ENCODE peak calls at places on chromosomes 13 and 19, in four cellular contexts. I is HL-60, G is GM12878, K is K562. J is an unnamed sample.

GRCh38 chr19:50772408-50773311 is 2.4 kb downstream of the GPR32 start:
- DNase-seq in I (no peak), G (no peak), K (peak), J (no peak)

GRCh38 chr19:43778651-43779050 is 2.1 kb downstream of the KCNN4 start:
- DNase-seq in I (no peak), G (no peak), K (no peak), J (no peak)

GRCh38 chr19:33297401-33298145 is 4.8 kb downstream of the CEBPA start:
- DNase-seq in I (peak), G (no peak), K (no peak), J (no peak)

GRCh38 chr13:70502944-70503343 is 394.7 kb upstream of the KLHL1 start:
- DNase-seq in I (no peak), G (no peak), K (no peak), J (no peak)

GRCh38 chr13:30851697-30852096 is 54.4 kb upstream of the MEDAG start:
- DNase-seq in I (no peak), G (peak), K (no peak), J (peak)

GRCh38 chr13:33797622-33798021 is 20.3 kb upstream of the RFC3 start:
- DNase-seq in I (no peak), G (no peak), K (no peak), J (no peak)

GRCh38 chr13:91567485-91568207 is 169.2 kb downstream of the GPC5 start:
- DNase-seq in I (no peak), G (no peak), K (no peak), J (no peak)

GRCh38 chr13:51435002-51435578 is 17.7 kb downstream of the INTS6 start:
- DNase-seq in I (no peak), G (no peak), K (no peak), J (no peak)

GRCh38 chr13:51277943-51278342 is 55.7 kb downstream of the FAM124A start:
- DNase-seq in I (no peak), G (no peak), K (no peak), J (no peak)

GRCh38 chr13:24281188-24282008 is 28.0 kb upstream of the C1QTNF9 start:
- DNase-seq in I (no peak), G (no peak), K (no peak), J (no peak)

GRCh38 chr19:53898680-53899341 is 10.3 kb upstream of the CACNG7 start:
- DNase-seq in I (no peak), G (no peak), K (peak), J (no peak)

GRCh38 chr19:12778020-12778904 is 2.9 kb upstream of the HOOK2 start:
- DNase-seq in I (peak), G (no peak), K (no peak), J (no peak)

GRCh38 chr13:84607614-84608013 is 725.3 kb upstream of the SLITRK1 start:
- DNase-seq in I (no peak), G (no peak), K (no peak), J (no peak)

GRCh38 chr13:90839061-90839460 is 508.4 kb upstream of the MIR17HG start:
- DNase-seq in I (no peak), G (no peak), K (no peak), J (no peak)

GRCh38 chr19:37966211-37967072 is 59.4 kb downstream of the SIPA1L3 start:
- DNase-seq in I (no peak), G (no peak), K (no peak), J (no peak)

GRCh38 chr19:6947745-6948144 is 60.4 kb downstream of the ADGRE1 start:
- DNase-seq in I (no peak), G (peak), K (no peak), J (peak)

GRCh38 chr13:113109151-113110047 is 3.8 kb downstream of the F7 start:
- DNase-seq in I (no peak), G (no peak), K (no peak), J (no peak)

GRCh38 chr13:19153782-19154450 is 27.7 kb downstream of the TUBA3C start:
- DNase-seq in I (no peak), G (no peak), K (peak), J (no peak)

GRCh38 chr19:48806818-48807589 is 3.8 kb downstream of the BCAT2 start:
- DNase-seq in I (peak), G (no peak), K (peak), J (no peak)

GRCh38 chr13:49308104-49308875 is 60.6 kb downstream of the CDADC1 start:
- DNase-seq in I (no peak), G (no peak), K (no peak), J (no peak)

GRCh38 chr13:44755872-44756271 is 179.7 kb upstream of the TSC22D1 start:
- DNase-seq in I (no peak), G (no peak), K (no peak), J (no peak)
- TF ChIP-seq SPI1 in I (no peak), G (no peak), K (no peak), J (no peak)

DNA sequence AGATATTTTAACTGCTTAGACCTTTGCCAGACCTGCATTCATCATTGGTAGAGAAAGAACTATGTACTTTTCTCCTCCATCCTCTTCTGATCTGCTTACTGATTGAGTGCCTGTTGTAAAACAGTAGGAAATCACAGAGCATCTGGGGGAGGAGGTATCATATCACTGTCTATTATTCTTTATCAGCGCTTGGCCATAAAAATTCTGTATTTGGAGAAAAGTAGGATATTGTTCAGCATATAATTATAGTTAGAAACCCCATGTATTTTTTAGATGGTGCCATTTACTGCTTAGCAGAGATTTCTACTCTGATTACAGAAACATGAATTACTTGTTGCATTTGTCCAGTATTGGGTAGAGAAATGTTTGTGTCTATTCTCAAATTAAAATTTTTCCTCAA is 62.4 kb downstream of the URI1 start:
- DNase-seq in I (no peak), G (no peak), K (no peak), J (no peak)
- TF ChIP-seq SPI1 in I (no peak), G (no peak), K (no peak), J (no peak)

GRCh38 chr13:29508130-29508873 is 87.2 kb downstream of the SLC7A1 start:
- DNase-seq in I (peak), G (no peak), K (peak), J (peak)
- TF ChIP-seq SPI1 in I (no peak), G (no peak), K (no peak), J (no peak)

DNA sequence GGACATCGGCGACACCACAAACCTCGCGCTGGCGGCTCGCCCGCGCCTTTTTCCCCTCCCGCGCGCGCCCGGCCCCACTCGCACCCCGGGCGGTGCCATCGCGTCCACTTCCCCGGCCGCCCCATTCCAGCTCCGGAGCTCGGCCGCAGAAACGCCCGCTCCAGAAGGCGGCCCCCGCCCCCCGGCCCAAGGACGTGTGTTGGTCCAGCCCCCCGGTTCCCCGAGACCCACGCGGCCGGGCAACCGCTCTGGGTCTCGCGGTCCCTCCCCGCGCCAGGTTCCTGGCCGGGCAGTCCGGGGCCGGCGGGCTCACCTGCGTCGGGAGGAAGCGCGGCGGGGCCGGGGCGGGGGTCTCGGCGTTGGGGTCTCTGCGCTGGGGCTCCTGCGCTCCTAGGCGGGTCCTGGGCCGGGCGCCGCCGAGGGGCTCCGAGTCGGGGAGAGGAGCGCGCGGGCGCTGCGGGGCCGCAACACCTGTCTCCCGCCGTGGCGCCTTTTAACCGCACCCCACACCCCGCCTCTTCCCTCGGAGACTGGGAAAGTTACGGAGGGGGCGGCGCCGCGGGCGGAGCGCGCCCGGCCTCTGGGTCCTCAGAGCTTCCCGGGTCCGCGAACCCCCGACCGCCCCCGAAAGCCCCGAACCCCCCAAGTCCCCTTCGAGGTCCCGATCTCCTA is at the start of gene GJB2:
- DNase-seq in I (no peak), G (no peak), K (no peak), J (no peak)
- TF ChIP-seq SPI1 in I (no peak), G (no peak), K (no peak), J (no peak)

J was measured in GM12891.